ENCODE peak calls at places on chromosomes 4 and X, in five cellular contexts. One of them, this sample, is unnamed.

GRCh38 chr4:29259556-29259955 is 1460.6 kb upstream of the PCDH7 start:
- DNase-seq in GM12865: no peak
- DNase-seq in endothelial cell: no peak
- DNase-seq in CD4-positive, alpha-beta T cell: no peak
- DNase-seq in neural crest cell: no peak
- DNase-seq in this sample: no peak

GRCh38 chr4:3213661-3214250 is 35.2 kb upstream of the MSANTD1 start:
- DNase-seq in GM12865: no peak
- DNase-seq in endothelial cell: no peak
- DNase-seq in CD4-positive, alpha-beta T cell: no peak
- DNase-seq in neural crest cell: no peak
- DNase-seq in this sample: no peak

GRCh38 chrX:53681661-53682060 is 4.9 kb downstream of the HUWE1 start:
- DNase-seq in GM12865: no peak
- DNase-seq in endothelial cell: no peak
- DNase-seq in CD4-positive, alpha-beta T cell: no peak
- DNase-seq in neural crest cell: no peak
- DNase-seq in this sample: peak; percentile 8

GRCh38 chrX:118074086-118074485 is 42.5 kb downstream of the KLHL13 start:
- DNase-seq in GM12865: no peak
- DNase-seq in endothelial cell: no peak
- DNase-seq in CD4-positive, alpha-beta T cell: no peak
- DNase-seq in neural crest cell: no peak
- DNase-seq in this sample: no peak

GRCh38 chrX:54509401-54509800 is 13.4 kb upstream of the FGD1 start:
- DNase-seq in GM12865: no peak
- DNase-seq in endothelial cell: no peak
- DNase-seq in CD4-positive, alpha-beta T cell: no peak
- DNase-seq in neural crest cell: no peak
- DNase-seq in this sample: peak; percentile 35

GRCh38 chrX:53073115-53073581 is 9.0 kb upstream of the TSPYL2 start:
- DNase-seq in GM12865: no peak
- DNase-seq in endothelial cell: no peak
- DNase-seq in CD4-positive, alpha-beta T cell: no peak
- DNase-seq in neural crest cell: no peak
- DNase-seq in this sample: no peak

GRCh38 chr4:78057600-78058560 is 757 bp downstream of the FRAS1 start:
- DNase-seq in GM12865: peak; percentile 22
- DNase-seq in endothelial cell: peak; percentile 49
- DNase-seq in CD4-positive, alpha-beta T cell: no peak
- DNase-seq in neural crest cell: peak; percentile 38
- DNase-seq in this sample: peak; percentile 16

GRCh38 chr4:153789741-153790651 is 1.1 kb upstream of the SFRP2 start:
- DNase-seq in GM12865: no peak
- DNase-seq in endothelial cell: peak; percentile 20
- DNase-seq in CD4-positive, alpha-beta T cell: no peak
- DNase-seq in neural crest cell: peak; percentile 47
- DNase-seq in this sample: no peak

GRCh38 chr4:12957108-12957507 is 527.0 kb downstream of the RAB28 start:
- DNase-seq in GM12865: no peak
- DNase-seq in endothelial cell: no peak
- DNase-seq in CD4-positive, alpha-beta T cell: no peak
- DNase-seq in neural crest cell: no peak
- DNase-seq in this sample: no peak

GRCh38 chr4:147814334-147814733 is 82.4 kb downstream of the ARHGAP10 start:
- DNase-seq in GM12865: no peak
- DNase-seq in endothelial cell: no peak
- DNase-seq in CD4-positive, alpha-beta T cell: no peak
- DNase-seq in neural crest cell: no peak
- DNase-seq in this sample: no peak

GRCh38 chr4:3418029-3418762 is 23.6 kb upstream of the HGFAC start:
- DNase-seq in GM12865: no peak
- DNase-seq in endothelial cell: no peak
- DNase-seq in CD4-positive, alpha-beta T cell: no peak
- DNase-seq in neural crest cell: no peak
- DNase-seq in this sample: no peak

GRCh38 chrX:111100191-111100590 is 4.2 kb downstream of the PAK3 start:
- DNase-seq in GM12865: peak; percentile 46
- DNase-seq in endothelial cell: peak; percentile 21
- DNase-seq in CD4-positive, alpha-beta T cell: no peak
- DNase-seq in neural crest cell: peak; percentile 48
- DNase-seq in this sample: peak; percentile 28

GRCh38 chr4:124785645-124786044 is 73.1 kb upstream of the ANKRD50 start:
- DNase-seq in GM12865: no peak
- DNase-seq in endothelial cell: no peak
- DNase-seq in CD4-positive, alpha-beta T cell: no peak
- DNase-seq in neural crest cell: no peak
- DNase-seq in this sample: no peak

GRCh38 chr4:13534344-13535063 is 9.8 kb downstream of the NKX3-2 start:
- DNase-seq in GM12865: no peak
- DNase-seq in endothelial cell: no peak
- DNase-seq in CD4-positive, alpha-beta T cell: no peak
- DNase-seq in neural crest cell: no peak
- DNase-seq in this sample: no peak

GRCh38 chrX:96722793-96723192 is 38.2 kb downstream of the DIAPH2 start:
- DNase-seq in GM12865: no peak
- DNase-seq in endothelial cell: no peak
- DNase-seq in CD4-positive, alpha-beta T cell: no peak
- DNase-seq in neural crest cell: no peak
- DNase-seq in this sample: no peak

GRCh38 chr4:153079824-153080486 is 124.3 kb upstream of the TRIM2 start:
- DNase-seq in GM12865: no peak
- DNase-seq in endothelial cell: no peak
- DNase-seq in CD4-positive, alpha-beta T cell: no peak
- DNase-seq in neural crest cell: no peak
- DNase-seq in this sample: no peak

DNA sequence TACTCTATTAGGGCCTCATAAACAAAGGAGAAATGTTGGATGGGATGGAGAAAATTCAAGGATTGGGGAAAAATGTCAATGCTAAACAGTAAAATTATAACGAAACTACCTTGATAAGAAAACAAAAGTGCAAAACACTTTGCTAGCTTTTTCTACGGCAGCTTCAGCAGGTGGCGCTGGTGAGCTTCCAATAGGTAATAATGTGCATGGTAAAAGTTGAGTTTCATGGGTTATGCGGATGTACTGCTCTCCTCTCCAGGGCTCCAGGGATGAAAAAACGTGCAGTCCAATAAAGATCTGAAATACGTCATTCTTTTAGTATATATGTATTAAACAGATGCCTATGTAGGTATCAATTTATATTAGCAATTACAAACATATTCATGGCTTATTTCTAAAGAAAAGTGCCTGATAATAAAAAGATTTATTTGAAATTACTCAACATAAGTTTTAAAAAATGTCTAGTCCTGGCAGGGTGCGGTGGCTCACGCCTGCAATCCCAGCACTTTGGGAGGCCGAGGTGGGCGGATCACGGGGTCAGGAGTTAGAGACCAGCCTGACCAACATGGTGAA is 239.6 kb downstream of the GRXCR1 start:
- DNase-seq in GM12865: peak; percentile 80
- DNase-seq in endothelial cell: peak; percentile 77
- DNase-seq in CD4-positive, alpha-beta T cell: no peak
- DNase-seq in neural crest cell: peak; percentile 73
- DNase-seq in this sample: peak; percentile 79
- TF ChIP-seq CTCF in GM12865: peak; percentile 80
- TF ChIP-seq CTCF in endothelial cell: peak; percentile 83
- TF ChIP-seq CTCF in CD4-positive, alpha-beta T cell: no peak
- TF ChIP-seq CTCF in neural crest cell: peak; percentile 93
- TF ChIP-seq CTCF in this sample: peak; percentile 83

GRCh38 chr4:84681488-84682274 is 98.8 kb downstream of the CDS1 start:
- DNase-seq in GM12865: no peak
- DNase-seq in endothelial cell: no peak
- DNase-seq in CD4-positive, alpha-beta T cell: no peak
- DNase-seq in neural crest cell: no peak
- DNase-seq in this sample: peak; percentile 77
- TF ChIP-seq CTCF in GM12865: no peak
- TF ChIP-seq CTCF in endothelial cell: no peak
- TF ChIP-seq CTCF in CD4-positive, alpha-beta T cell: no peak
- TF ChIP-seq CTCF in neural crest cell: no peak
- TF ChIP-seq CTCF in this sample: peak; percentile 21

GRCh38 chr4:138689593-138689992 is 326.0 kb upstream of the NOCT start:
- DNase-seq in GM12865: no peak
- DNase-seq in endothelial cell: no peak
- DNase-seq in CD4-positive, alpha-beta T cell: no peak
- DNase-seq in neural crest cell: no peak
- DNase-seq in this sample: no peak

GRCh38 chr4:138681000-138681604 is 334.5 kb upstream of the NOCT start:
- DNase-seq in GM12865: peak; percentile 76
- DNase-seq in endothelial cell: peak; percentile 78
- DNase-seq in CD4-positive, alpha-beta T cell: peak; percentile 38
- DNase-seq in neural crest cell: peak; percentile 90
- DNase-seq in this sample: peak; percentile 78

GRCh38 chr4:138688531-138689181 is 326.9 kb upstream of the NOCT start:
- DNase-seq in GM12865: no peak
- DNase-seq in endothelial cell: no peak
- DNase-seq in CD4-positive, alpha-beta T cell: no peak
- DNase-seq in neural crest cell: no peak
- DNase-seq in this sample: no peak

GRCh38 chr4:138689182-138689546 is 326.4 kb upstream of the NOCT start:
- DNase-seq in GM12865: no peak
- DNase-seq in endothelial cell: no peak
- DNase-seq in CD4-positive, alpha-beta T cell: no peak
- DNase-seq in neural crest cell: no peak
- DNase-seq in this sample: no peak

GRCh38 chr4:138686078-138686477 is 329.5 kb upstream of the NOCT start:
- DNase-seq in GM12865: no peak
- DNase-seq in endothelial cell: no peak
- DNase-seq in CD4-positive, alpha-beta T cell: no peak
- DNase-seq in neural crest cell: no peak
- DNase-seq in this sample: no peak
- TF ChIP-seq CTCF in GM12865: no peak
- TF ChIP-seq CTCF in endothelial cell: no peak
- TF ChIP-seq CTCF in CD4-positive, alpha-beta T cell: no peak
- TF ChIP-seq CTCF in neural crest cell: no peak
- TF ChIP-seq CTCF in this sample: no peak

GRCh38 chr4:98151145-98151929 is 8.1 kb upstream of the STPG2 start:
- DNase-seq in GM12865: no peak
- DNase-seq in endothelial cell: no peak
- DNase-seq in CD4-positive, alpha-beta T cell: no peak
- DNase-seq in neural crest cell: no peak
- DNase-seq in this sample: no peak
- TF ChIP-seq CTCF in GM12865: no peak
- TF ChIP-seq CTCF in endothelial cell: no peak
- TF ChIP-seq CTCF in CD4-positive, alpha-beta T cell: no peak
- TF ChIP-seq CTCF in neural crest cell: no peak
- TF ChIP-seq CTCF in this sample: no peak

DNA sequence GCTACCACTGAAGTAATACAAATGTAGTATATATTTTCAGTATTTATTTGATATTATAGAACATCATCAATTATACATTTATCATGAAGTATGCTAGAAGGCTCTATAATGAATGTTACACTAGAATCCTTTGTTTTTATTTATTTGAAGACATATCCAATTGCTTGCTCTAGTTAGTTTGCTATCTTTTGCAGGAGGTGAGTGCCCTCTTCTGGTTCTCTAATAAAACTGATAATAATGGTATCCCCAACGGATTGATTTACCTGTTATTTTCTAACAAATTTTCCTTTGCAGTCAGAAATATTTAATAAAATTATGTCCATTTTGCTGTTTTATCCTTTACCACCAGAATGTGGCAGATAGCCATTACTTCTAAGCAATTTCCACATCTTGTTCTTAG is 274.3 kb upstream of the TACR3 start:
- DNase-seq in GM12865: peak; percentile 31
- DNase-seq in endothelial cell: no peak
- DNase-seq in CD4-positive, alpha-beta T cell: no peak
- DNase-seq in neural crest cell: no peak
- DNase-seq in this sample: no peak
- TF ChIP-seq CTCF in GM12865: peak; percentile 7
- TF ChIP-seq CTCF in endothelial cell: peak; percentile 47
- TF ChIP-seq CTCF in CD4-positive, alpha-beta T cell: no peak
- TF ChIP-seq CTCF in neural crest cell: peak; percentile 69
- TF ChIP-seq CTCF in this sample: no peak

GRCh38 chr4:70651864-70652506 is 14.3 kb downstream of the JCHAIN start:
- DNase-seq in GM12865: peak; percentile 49
- DNase-seq in endothelial cell: no peak
- DNase-seq in CD4-positive, alpha-beta T cell: no peak
- DNase-seq in neural crest cell: no peak
- DNase-seq in this sample: peak; percentile 55
- TF ChIP-seq CTCF in GM12865: peak; percentile 39
- TF ChIP-seq CTCF in endothelial cell: peak; percentile 58
- TF ChIP-seq CTCF in CD4-positive, alpha-beta T cell: peak; percentile 71
- TF ChIP-seq CTCF in neural crest cell: peak; percentile 72
- TF ChIP-seq CTCF in this sample: peak; percentile 51

GRCh38 chr4:534576-535151 is 35.7 kb downstream of the PIGG start:
- DNase-seq in GM12865: no peak
- DNase-seq in endothelial cell: no peak
- DNase-seq in CD4-positive, alpha-beta T cell: no peak
- DNase-seq in neural crest cell: no peak
- DNase-seq in this sample: no peak

GRCh38 chr4:531721-532565 is 32.9 kb downstream of the PIGG start:
- DNase-seq in GM12865: no peak
- DNase-seq in endothelial cell: no peak
- DNase-seq in CD4-positive, alpha-beta T cell: no peak
- DNase-seq in neural crest cell: no peak
- DNase-seq in this sample: no peak

GRCh38 chr4:534101-534575 is 35.1 kb downstream of the PIGG start:
- DNase-seq in GM12865: no peak
- DNase-seq in endothelial cell: no peak
- DNase-seq in CD4-positive, alpha-beta T cell: no peak
- DNase-seq in neural crest cell: no peak
- DNase-seq in this sample: no peak

GRCh38 chr4:532588-533317 is 33.7 kb downstream of the PIGG start:
- DNase-seq in GM12865: no peak
- DNase-seq in endothelial cell: no peak
- DNase-seq in CD4-positive, alpha-beta T cell: no peak
- DNase-seq in neural crest cell: no peak
- DNase-seq in this sample: no peak

GRCh38 chr4:533318-534100 is 34.5 kb downstream of the PIGG start:
- DNase-seq in GM12865: no peak
- DNase-seq in endothelial cell: no peak
- DNase-seq in CD4-positive, alpha-beta T cell: no peak
- DNase-seq in neural crest cell: no peak
- DNase-seq in this sample: no peak
- TF ChIP-seq CTCF in GM12865: no peak
- TF ChIP-seq CTCF in endothelial cell: no peak
- TF ChIP-seq CTCF in CD4-positive, alpha-beta T cell: no peak
- TF ChIP-seq CTCF in neural crest cell: no peak
- TF ChIP-seq CTCF in this sample: no peak

DNA sequence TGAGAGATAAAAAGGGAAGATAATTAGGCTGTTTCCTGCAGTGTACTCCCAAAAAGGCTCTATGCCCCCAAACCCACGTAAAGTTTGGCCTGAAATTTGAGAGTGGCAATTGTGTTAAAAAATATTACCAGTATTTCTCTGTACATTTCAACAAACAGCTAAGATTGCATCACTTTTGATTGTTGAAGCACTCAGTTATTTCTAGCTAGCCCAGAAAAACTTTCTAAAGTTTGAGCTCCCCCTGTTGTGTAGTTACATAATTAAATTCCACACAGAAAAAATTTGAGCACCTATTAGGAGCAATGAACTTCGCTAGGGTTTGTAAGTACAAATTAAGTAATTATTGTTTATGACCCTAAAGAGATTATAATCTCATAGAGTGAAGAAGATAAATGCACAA is 109.4 kb downstream of the DLG3 start:
- DNase-seq in GM12865: peak; percentile 1
- DNase-seq in endothelial cell: no peak
- DNase-seq in CD4-positive, alpha-beta T cell: no peak
- DNase-seq in neural crest cell: no peak
- DNase-seq in this sample: peak; percentile 49
- TF ChIP-seq CTCF in GM12865: no peak
- TF ChIP-seq CTCF in endothelial cell: no peak
- TF ChIP-seq CTCF in CD4-positive, alpha-beta T cell: no peak
- TF ChIP-seq CTCF in neural crest cell: no peak
- TF ChIP-seq CTCF in this sample: peak; percentile 31

This sample was measured in fibroblast of villous mesenchyme.